ENCODE peak calls at places on chromosomes 11 and 22, in seven cellular contexts. One of them, this sample, is unnamed.
A peak's percentile ranks its signal among the peaks of the same experiment; 100 is the strongest.

GRCh38 chr11:64796047-64796756 is 6.8 kb downstream of the MAP4K2 start:
- DNase-seq in stimulated activated CD4-positive, alpha-beta T cell treated with anti-CD3 and anti-CD28 coated beads, Interleukin-4, amount 100 ng/mL, for 48 hours: no peak
- DNase-seq in fibroblast of lung: no peak
- DNase-seq in SJSA1: no peak
- DNase-seq in NCI-H187 treated with DMSO at 0.1 percent for 48 hours: no peak
- DNase-seq in cardiac muscle cell: no peak
- DNase-seq in SW 1271: no peak
- DNase-seq in this sample: no peak

GRCh38 chr11:108432783-108433182 is 34.5 kb downstream of the C11orf65 start:
- DNase-seq in stimulated activated CD4-positive, alpha-beta T cell treated with anti-CD3 and anti-CD28 coated beads, Interleukin-4, amount 100 ng/mL, for 48 hours: no peak
- DNase-seq in fibroblast of lung: peak; percentile 5
- DNase-seq in SJSA1: no peak
- DNase-seq in NCI-H187 treated with DMSO at 0.1 percent for 48 hours: no peak
- DNase-seq in cardiac muscle cell: peak; percentile 3
- DNase-seq in SW 1271: no peak
- DNase-seq in this sample: no peak

GRCh38 chr11:72930011-72930410 is 115.8 kb downstream of the ATG16L2 start:
- DNase-seq in stimulated activated CD4-positive, alpha-beta T cell treated with anti-CD3 and anti-CD28 coated beads, Interleukin-4, amount 100 ng/mL, for 48 hours: no peak
- DNase-seq in fibroblast of lung: peak; percentile 65
- DNase-seq in SJSA1: no peak
- DNase-seq in NCI-H187 treated with DMSO at 0.1 percent for 48 hours: no peak
- DNase-seq in cardiac muscle cell: peak; percentile 61
- DNase-seq in SW 1271: no peak
- DNase-seq in this sample: no peak

GRCh38 chr11:100816823-100817222 is 129.7 kb downstream of the ARHGAP42 start:
- DNase-seq in stimulated activated CD4-positive, alpha-beta T cell treated with anti-CD3 and anti-CD28 coated beads, Interleukin-4, amount 100 ng/mL, for 48 hours: no peak
- DNase-seq in fibroblast of lung: no peak
- DNase-seq in SJSA1: no peak
- DNase-seq in NCI-H187 treated with DMSO at 0.1 percent for 48 hours: no peak
- DNase-seq in cardiac muscle cell: peak; percentile 20
- DNase-seq in SW 1271: no peak
- DNase-seq in this sample: no peak

GRCh38 chr11:74754507-74755255 is 6.0 kb downstream of the RNF169 start:
- DNase-seq in stimulated activated CD4-positive, alpha-beta T cell treated with anti-CD3 and anti-CD28 coated beads, Interleukin-4, amount 100 ng/mL, for 48 hours: no peak
- DNase-seq in fibroblast of lung: peak; percentile 92
- DNase-seq in SJSA1: peak; percentile 51
- DNase-seq in NCI-H187 treated with DMSO at 0.1 percent for 48 hours: no peak
- DNase-seq in cardiac muscle cell: peak; percentile 80
- DNase-seq in SW 1271: peak; percentile 73
- DNase-seq in this sample: peak; percentile 69

GRCh38 chr11:3920148-3920852 is 64.8 kb downstream of the STIM1 start:
- DNase-seq in stimulated activated CD4-positive, alpha-beta T cell treated with anti-CD3 and anti-CD28 coated beads, Interleukin-4, amount 100 ng/mL, for 48 hours: peak; percentile 55
- DNase-seq in fibroblast of lung: peak; percentile 91
- DNase-seq in SJSA1: peak; percentile 80
- DNase-seq in NCI-H187 treated with DMSO at 0.1 percent for 48 hours: no peak
- DNase-seq in cardiac muscle cell: peak; percentile 82
- DNase-seq in SW 1271: no peak
- DNase-seq in this sample: no peak

GRCh38 chr11:121567988-121568387 is 115.2 kb upstream of the SORL1-AS1 start:
- DNase-seq in stimulated activated CD4-positive, alpha-beta T cell treated with anti-CD3 and anti-CD28 coated beads, Interleukin-4, amount 100 ng/mL, for 48 hours: no peak
- DNase-seq in fibroblast of lung: no peak
- DNase-seq in SJSA1: no peak
- DNase-seq in NCI-H187 treated with DMSO at 0.1 percent for 48 hours: no peak
- DNase-seq in cardiac muscle cell: no peak
- DNase-seq in SW 1271: no peak
- DNase-seq in this sample: no peak

GRCh38 chr22:48309115-48309705 is 1518.5 kb downstream of the BRD1 start:
- DNase-seq in stimulated activated CD4-positive, alpha-beta T cell treated with anti-CD3 and anti-CD28 coated beads, Interleukin-4, amount 100 ng/mL, for 48 hours: no peak
- DNase-seq in fibroblast of lung: no peak
- DNase-seq in SJSA1: no peak
- DNase-seq in NCI-H187 treated with DMSO at 0.1 percent for 48 hours: no peak
- DNase-seq in cardiac muscle cell: no peak
- DNase-seq in SW 1271: no peak
- DNase-seq in this sample: no peak

GRCh38 chr11:69950120-69950519 is 128.0 kb upstream of the ANO1 start:
- DNase-seq in stimulated activated CD4-positive, alpha-beta T cell treated with anti-CD3 and anti-CD28 coated beads, Interleukin-4, amount 100 ng/mL, for 48 hours: peak; percentile 25
- DNase-seq in fibroblast of lung: peak; percentile 20
- DNase-seq in SJSA1: no peak
- DNase-seq in NCI-H187 treated with DMSO at 0.1 percent for 48 hours: no peak
- DNase-seq in cardiac muscle cell: no peak
- DNase-seq in SW 1271: no peak
- DNase-seq in this sample: no peak

GRCh38 chr11:95432714-95433503 is 201.9 kb upstream of the SESN3 start:
- DNase-seq in stimulated activated CD4-positive, alpha-beta T cell treated with anti-CD3 and anti-CD28 coated beads, Interleukin-4, amount 100 ng/mL, for 48 hours: no peak
- DNase-seq in fibroblast of lung: no peak
- DNase-seq in SJSA1: no peak
- DNase-seq in NCI-H187 treated with DMSO at 0.1 percent for 48 hours: no peak
- DNase-seq in cardiac muscle cell: no peak
- DNase-seq in SW 1271: no peak
- DNase-seq in this sample: no peak

GRCh38 chr11:2791521-2792375 is 92.0 kb upstream of the KCNQ1OT1 start:
- DNase-seq in stimulated activated CD4-positive, alpha-beta T cell treated with anti-CD3 and anti-CD28 coated beads, Interleukin-4, amount 100 ng/mL, for 48 hours: no peak
- DNase-seq in fibroblast of lung: no peak
- DNase-seq in SJSA1: peak; percentile 47
- DNase-seq in NCI-H187 treated with DMSO at 0.1 percent for 48 hours: no peak
- DNase-seq in cardiac muscle cell: no peak
- DNase-seq in SW 1271: no peak
- DNase-seq in this sample: no peak

GRCh38 chr11:126926376-126926791 is 74.2 kb downstream of the KIRREL3 start:
- DNase-seq in stimulated activated CD4-positive, alpha-beta T cell treated with anti-CD3 and anti-CD28 coated beads, Interleukin-4, amount 100 ng/mL, for 48 hours: no peak
- DNase-seq in fibroblast of lung: peak; percentile 27
- DNase-seq in SJSA1: no peak
- DNase-seq in NCI-H187 treated with DMSO at 0.1 percent for 48 hours: no peak
- DNase-seq in cardiac muscle cell: peak; percentile 39
- DNase-seq in SW 1271: no peak
- DNase-seq in this sample: no peak

GRCh38 chr11:92304271-92304670 is 79.7 kb downstream of the FAT3 start:
- DNase-seq in stimulated activated CD4-positive, alpha-beta T cell treated with anti-CD3 and anti-CD28 coated beads, Interleukin-4, amount 100 ng/mL, for 48 hours: no peak
- DNase-seq in fibroblast of lung: no peak
- DNase-seq in SJSA1: no peak
- DNase-seq in NCI-H187 treated with DMSO at 0.1 percent for 48 hours: no peak
- DNase-seq in cardiac muscle cell: no peak
- DNase-seq in SW 1271: no peak
- DNase-seq in this sample: no peak

GRCh38 chr11:111676878-111677585 is 74.8 kb downstream of the SIK2 start:
- DNase-seq in stimulated activated CD4-positive, alpha-beta T cell treated with anti-CD3 and anti-CD28 coated beads, Interleukin-4, amount 100 ng/mL, for 48 hours: no peak
- DNase-seq in fibroblast of lung: no peak
- DNase-seq in SJSA1: no peak
- DNase-seq in NCI-H187 treated with DMSO at 0.1 percent for 48 hours: no peak
- DNase-seq in cardiac muscle cell: peak; percentile 19
- DNase-seq in SW 1271: no peak
- DNase-seq in this sample: peak; percentile 35

GRCh38 chr11:70473186-70473872 is 75.0 kb downstream of the CTTN start:
- DNase-seq in stimulated activated CD4-positive, alpha-beta T cell treated with anti-CD3 and anti-CD28 coated beads, Interleukin-4, amount 100 ng/mL, for 48 hours: no peak
- DNase-seq in fibroblast of lung: no peak
- DNase-seq in SJSA1: no peak
- DNase-seq in NCI-H187 treated with DMSO at 0.1 percent for 48 hours: no peak
- DNase-seq in cardiac muscle cell: no peak
- DNase-seq in SW 1271: no peak
- DNase-seq in this sample: no peak

GRCh38 chr11:110123003-110123402 is 29.8 kb downstream of the ZC3H12C start:
- DNase-seq in stimulated activated CD4-positive, alpha-beta T cell treated with anti-CD3 and anti-CD28 coated beads, Interleukin-4, amount 100 ng/mL, for 48 hours: no peak
- DNase-seq in fibroblast of lung: peak; percentile 36
- DNase-seq in SJSA1: no peak
- DNase-seq in NCI-H187 treated with DMSO at 0.1 percent for 48 hours: no peak
- DNase-seq in cardiac muscle cell: peak; percentile 84
- DNase-seq in SW 1271: no peak
- DNase-seq in this sample: no peak

GRCh38 chr11:7442588-7443215 is 42.6 kb upstream of the OLFML1 start:
- DNase-seq in stimulated activated CD4-positive, alpha-beta T cell treated with anti-CD3 and anti-CD28 coated beads, Interleukin-4, amount 100 ng/mL, for 48 hours: peak; percentile 75
- DNase-seq in fibroblast of lung: peak; percentile 49
- DNase-seq in SJSA1: peak; percentile 50
- DNase-seq in NCI-H187 treated with DMSO at 0.1 percent for 48 hours: no peak
- DNase-seq in cardiac muscle cell: peak; percentile 55
- DNase-seq in SW 1271: no peak
- DNase-seq in this sample: peak; percentile 11

GRCh38 chr22:32964411-32965057 is 93.6 kb downstream of the SYN3 start:
- DNase-seq in stimulated activated CD4-positive, alpha-beta T cell treated with anti-CD3 and anti-CD28 coated beads, Interleukin-4, amount 100 ng/mL, for 48 hours: no peak
- DNase-seq in fibroblast of lung: no peak
- DNase-seq in SJSA1: no peak
- DNase-seq in NCI-H187 treated with DMSO at 0.1 percent for 48 hours: no peak
- DNase-seq in cardiac muscle cell: no peak
- DNase-seq in SW 1271: no peak
- DNase-seq in this sample: no peak

GRCh38 chr11:47854667-47855066 is 6.5 kb upstream of the NUP160 start:
- DNase-seq in stimulated activated CD4-positive, alpha-beta T cell treated with anti-CD3 and anti-CD28 coated beads, Interleukin-4, amount 100 ng/mL, for 48 hours: no peak
- DNase-seq in fibroblast of lung: no peak
- DNase-seq in SJSA1: no peak
- DNase-seq in NCI-H187 treated with DMSO at 0.1 percent for 48 hours: no peak
- DNase-seq in cardiac muscle cell: no peak
- DNase-seq in SW 1271: no peak
- DNase-seq in this sample: no peak

GRCh38 chr11:61022311-61023085 is 51.0 kb downstream of the CD6 start:
- DNase-seq in stimulated activated CD4-positive, alpha-beta T cell treated with anti-CD3 and anti-CD28 coated beads, Interleukin-4, amount 100 ng/mL, for 48 hours: no peak
- DNase-seq in fibroblast of lung: no peak
- DNase-seq in SJSA1: no peak
- DNase-seq in NCI-H187 treated with DMSO at 0.1 percent for 48 hours: no peak
- DNase-seq in cardiac muscle cell: no peak
- DNase-seq in SW 1271: no peak
- DNase-seq in this sample: no peak

GRCh38 chr22:22235564-22235963 is 9.0 kb upstream of the VPREB1 start:
- DNase-seq in stimulated activated CD4-positive, alpha-beta T cell treated with anti-CD3 and anti-CD28 coated beads, Interleukin-4, amount 100 ng/mL, for 48 hours: peak; percentile 59
- DNase-seq in fibroblast of lung: peak; percentile 19
- DNase-seq in SJSA1: peak; percentile 13
- DNase-seq in NCI-H187 treated with DMSO at 0.1 percent for 48 hours: no peak
- DNase-seq in cardiac muscle cell: peak; percentile 29
- DNase-seq in SW 1271: no peak
- DNase-seq in this sample: no peak

GRCh38 chr11:80023416-80023815 is 582.6 kb upstream of the TENM4 start:
- DNase-seq in stimulated activated CD4-positive, alpha-beta T cell treated with anti-CD3 and anti-CD28 coated beads, Interleukin-4, amount 100 ng/mL, for 48 hours: no peak
- DNase-seq in fibroblast of lung: no peak
- DNase-seq in SJSA1: no peak
- DNase-seq in NCI-H187 treated with DMSO at 0.1 percent for 48 hours: no peak
- DNase-seq in cardiac muscle cell: no peak
- DNase-seq in SW 1271: no peak
- DNase-seq in this sample: no peak

GRCh38 chr22:43409800-43410199 is 2.0 kb upstream of the MPPED1 start:
- DNase-seq in stimulated activated CD4-positive, alpha-beta T cell treated with anti-CD3 and anti-CD28 coated beads, Interleukin-4, amount 100 ng/mL, for 48 hours: no peak
- DNase-seq in fibroblast of lung: no peak
- DNase-seq in SJSA1: no peak
- DNase-seq in NCI-H187 treated with DMSO at 0.1 percent for 48 hours: no peak
- DNase-seq in cardiac muscle cell: no peak
- DNase-seq in SW 1271: no peak
- DNase-seq in this sample: no peak

GRCh38 chr11:120184371-120184945 is 26.4 kb upstream of the OAF start:
- DNase-seq in stimulated activated CD4-positive, alpha-beta T cell treated with anti-CD3 and anti-CD28 coated beads, Interleukin-4, amount 100 ng/mL, for 48 hours: no peak
- DNase-seq in fibroblast of lung: no peak
- DNase-seq in SJSA1: no peak
- DNase-seq in NCI-H187 treated with DMSO at 0.1 percent for 48 hours: no peak
- DNase-seq in cardiac muscle cell: no peak
- DNase-seq in SW 1271: no peak
- DNase-seq in this sample: no peak

GRCh38 chr11:103585401-103585800 is 451.0 kb upstream of the DDI1 start:
- DNase-seq in stimulated activated CD4-positive, alpha-beta T cell treated with anti-CD3 and anti-CD28 coated beads, Interleukin-4, amount 100 ng/mL, for 48 hours: no peak
- DNase-seq in fibroblast of lung: no peak
- DNase-seq in SJSA1: no peak
- DNase-seq in NCI-H187 treated with DMSO at 0.1 percent for 48 hours: no peak
- DNase-seq in cardiac muscle cell: no peak
- DNase-seq in SW 1271: no peak
- DNase-seq in this sample: no peak

This sample was measured in keratinocyte.